ENCODE peak calls at places on chromosome 21, in nine cellular contexts. One of them, this sample, is unnamed.

GRCh38 chr21:28337319-28337718 is 655.4 kb downstream of the LTN1 start:
- DNase-seq in HCT116: no peak
- DNase-seq in GM23338: peak; percentile 45
- DNase-seq in fibroblast of lung: peak; percentile 86
- DNase-seq in PC-3: peak; percentile 82
- DNase-seq in neuronal stem cell: no peak
- DNase-seq in Karpas-422: peak; percentile 68
- DNase-seq in H1: no peak
- DNase-seq in IMR-90: peak; percentile 78
- DNase-seq in this sample: peak; percentile 67

GRCh38 chr21:29656504-29657227 is 283.1 kb downstream of the GRIK1 start:
- DNase-seq in fibroblast of lung: peak; percentile 78
- DNase-seq in IMR-90: peak; percentile 85
- DNase-seq in neuronal stem cell: no peak
- DNase-seq in H1: no peak
- DNase-seq in PC-3: peak; percentile 54
- DNase-seq in HCT116: no peak
- DNase-seq in GM23338: no peak
- DNase-seq in Karpas-422: no peak
- DNase-seq in this sample: peak; percentile 69

GRCh38 chr21:34189506-34189905 is 116.1 kb downstream of the MRPS6 start:
- DNase-seq in IMR-90: no peak
- DNase-seq in neuronal stem cell: no peak
- DNase-seq in Karpas-422: peak; percentile 48
- DNase-seq in GM23338: no peak
- DNase-seq in PC-3: no peak
- DNase-seq in H1: no peak
- DNase-seq in fibroblast of lung: no peak
- DNase-seq in HCT116: no peak
- DNase-seq in this sample: no peak

GRCh38 chr21:17682924-17683323 is 70.2 kb upstream of the BTG3 start:
- DNase-seq in H1: no peak
- DNase-seq in fibroblast of lung: no peak
- DNase-seq in GM23338: no peak
- DNase-seq in neuronal stem cell: no peak
- DNase-seq in HCT116: no peak
- DNase-seq in IMR-90: no peak
- DNase-seq in PC-3: no peak
- DNase-seq in Karpas-422: no peak
- DNase-seq in this sample: no peak

GRCh38 chr21:43658094-43658725 is 1.1 kb downstream of the HSF2BP start:
- DNase-seq in Karpas-422: no peak
- DNase-seq in neuronal stem cell: no peak
- DNase-seq in fibroblast of lung: no peak
- DNase-seq in IMR-90: no peak
- DNase-seq in H1: no peak
- DNase-seq in GM23338: no peak
- DNase-seq in PC-3: no peak
- DNase-seq in HCT116: no peak
- DNase-seq in this sample: no peak

GRCh38 chr21:29233611-29234540 is 64.8 kb upstream of the BACH1 start:
- DNase-seq in Karpas-422: no peak
- DNase-seq in HCT116: no peak
- DNase-seq in GM23338: no peak
- DNase-seq in fibroblast of lung: no peak
- DNase-seq in neuronal stem cell: no peak
- DNase-seq in H1: no peak
- DNase-seq in IMR-90: no peak
- DNase-seq in PC-3: no peak
- DNase-seq in this sample: no peak

GRCh38 chr21:27693376-27693775 is 726.5 kb upstream of the ADAMTS5 start:
- DNase-seq in neuronal stem cell: no peak
- DNase-seq in H1: no peak
- DNase-seq in fibroblast of lung: peak; percentile 42
- DNase-seq in HCT116: no peak
- DNase-seq in PC-3: peak; percentile 46
- DNase-seq in IMR-90: peak; percentile 73
- DNase-seq in GM23338: no peak
- DNase-seq in Karpas-422: no peak
- DNase-seq in this sample: peak; percentile 87

GRCh38 chr21:38660333-38661295 is 145.1 kb upstream of the ETS2 start:
- DNase-seq in Karpas-422: no peak
- DNase-seq in GM23338: peak; percentile 66
- DNase-seq in IMR-90: no peak
- DNase-seq in neuronal stem cell: no peak
- DNase-seq in fibroblast of lung: no peak
- DNase-seq in H1: no peak
- DNase-seq in HCT116: no peak
- DNase-seq in PC-3: no peak
- DNase-seq in this sample: peak; percentile 48

GRCh38 chr21:34122047-34122446 is 48.7 kb downstream of the MRPS6 start:
- DNase-seq in fibroblast of lung: no peak
- DNase-seq in Karpas-422: peak; percentile 53
- DNase-seq in PC-3: no peak
- DNase-seq in neuronal stem cell: no peak
- DNase-seq in HCT116: no peak
- DNase-seq in H1: no peak
- DNase-seq in IMR-90: no peak
- DNase-seq in GM23338: no peak
- DNase-seq in this sample: no peak

GRCh38 chr21:40830836-40831235 is 16.1 kb downstream of the DSCAM start:
- DNase-seq in IMR-90: no peak
- DNase-seq in neuronal stem cell: no peak
- DNase-seq in PC-3: no peak
- DNase-seq in H1: no peak
- DNase-seq in GM23338: no peak
- DNase-seq in Karpas-422: no peak
- DNase-seq in fibroblast of lung: no peak
- DNase-seq in HCT116: no peak
- DNase-seq in this sample: no peak

GRCh38 chr21:34989337-34990151 is 59.6 kb downstream of the RUNX1 start:
- DNase-seq in IMR-90: no peak
- DNase-seq in GM23338: no peak
- DNase-seq in HCT116: no peak
- DNase-seq in H1: no peak
- DNase-seq in fibroblast of lung: no peak
- DNase-seq in PC-3: no peak
- DNase-seq in Karpas-422: peak; percentile 19
- DNase-seq in neuronal stem cell: no peak
- DNase-seq in this sample: peak; percentile 65

GRCh38 chr21:44702111-44702972 is 5.4 kb downstream of the KRTAP10-12 start:
- DNase-seq in IMR-90: no peak
- DNase-seq in H1: no peak
- DNase-seq in neuronal stem cell: no peak
- DNase-seq in Karpas-422: no peak
- DNase-seq in HCT116: no peak
- DNase-seq in GM23338: no peak
- DNase-seq in fibroblast of lung: no peak
- DNase-seq in PC-3: no peak
- DNase-seq in this sample: no peak

GRCh38 chr21:17427157-17427556 is 85.7 kb upstream of the CXADR start:
- DNase-seq in H1: no peak
- DNase-seq in neuronal stem cell: no peak
- DNase-seq in fibroblast of lung: no peak
- DNase-seq in PC-3: no peak
- DNase-seq in HCT116: no peak
- DNase-seq in IMR-90: no peak
- DNase-seq in GM23338: no peak
- DNase-seq in Karpas-422: no peak
- DNase-seq in this sample: no peak

GRCh38 chr21:44402323-44403105 is 49.1 kb downstream of the TRPM2 start:
- DNase-seq in GM23338: no peak
- DNase-seq in fibroblast of lung: no peak
- DNase-seq in H1: no peak
- DNase-seq in Karpas-422: no peak
- DNase-seq in PC-3: no peak
- DNase-seq in neuronal stem cell: no peak
- DNase-seq in IMR-90: no peak
- DNase-seq in HCT116: no peak
- DNase-seq in this sample: no peak

GRCh38 chr21:35367558-35367957 is 318.5 kb upstream of the RUNX1 start:
- DNase-seq in GM23338: peak; percentile 4
- DNase-seq in fibroblast of lung: no peak
- DNase-seq in H1: no peak
- DNase-seq in Karpas-422: no peak
- DNase-seq in neuronal stem cell: no peak
- DNase-seq in PC-3: no peak
- DNase-seq in IMR-90: no peak
- DNase-seq in HCT116: no peak
- DNase-seq in this sample: peak; percentile 54

GRCh38 chr21:38303300-38303699 is 46.5 kb downstream of the KCNJ15 start:
- DNase-seq in H1: no peak
- DNase-seq in PC-3: peak; percentile 90
- DNase-seq in neuronal stem cell: no peak
- DNase-seq in GM23338: no peak
- DNase-seq in fibroblast of lung: peak; percentile 93
- DNase-seq in IMR-90: peak; percentile 88
- DNase-seq in HCT116: no peak
- DNase-seq in Karpas-422: no peak
- DNase-seq in this sample: peak; percentile 98

GRCh38 chr21:15514073-15514946 is 215.5 kb upstream of the USP25 start:
- DNase-seq in H1: no peak
- DNase-seq in IMR-90: no peak
- DNase-seq in Karpas-422: no peak
- DNase-seq in HCT116: no peak
- DNase-seq in fibroblast of lung: no peak
- DNase-seq in neuronal stem cell: no peak
- DNase-seq in GM23338: no peak
- DNase-seq in PC-3: no peak
- DNase-seq in this sample: no peak

GRCh38 chr21:35220301-35220700 is 171.2 kb upstream of the RUNX1 start:
- DNase-seq in fibroblast of lung: no peak
- DNase-seq in Karpas-422: no peak
- DNase-seq in HCT116: no peak
- DNase-seq in IMR-90: no peak
- DNase-seq in neuronal stem cell: no peak
- DNase-seq in H1: no peak
- DNase-seq in PC-3: no peak
- DNase-seq in GM23338: no peak
- DNase-seq in this sample: peak; percentile 67

GRCh38 chr21:40717008-40717407 is 129.9 kb downstream of the DSCAM start:
- DNase-seq in PC-3: no peak
- DNase-seq in fibroblast of lung: no peak
- DNase-seq in IMR-90: no peak
- DNase-seq in Karpas-422: no peak
- DNase-seq in neuronal stem cell: no peak
- DNase-seq in HCT116: no peak
- DNase-seq in H1: no peak
- DNase-seq in GM23338: no peak
- DNase-seq in this sample: no peak

GRCh38 chr21:26140185-26140584 is 30.4 kb downstream of the APP start:
- DNase-seq in PC-3: peak; percentile 98
- DNase-seq in IMR-90: peak; percentile 99
- DNase-seq in neuronal stem cell: no peak
- DNase-seq in fibroblast of lung: peak; percentile 99
- DNase-seq in H1: no peak
- DNase-seq in GM23338: no peak
- DNase-seq in HCT116: peak; percentile 90
- DNase-seq in Karpas-422: no peak
- DNase-seq in this sample: peak; percentile 89
- H3K4me2 ChIP-seq in PC-3: peak overlapping the region; percentile 44
- H3K4me2 ChIP-seq in IMR-90: no peak overlapping the region
- H3K4me2 ChIP-seq in neuronal stem cell: no peak overlapping the region
- H3K4me2 ChIP-seq in fibroblast of lung: peak overlapping the region; percentile 1
- H3K4me2 ChIP-seq in H1: no peak overlapping the region
- H3K4me2 ChIP-seq in GM23338: no peak overlapping the region
- H3K4me2 ChIP-seq in HCT116: peak overlapping the region; percentile 53
- H3K4me2 ChIP-seq in Karpas-422: no peak overlapping the region
- H3K4me2 ChIP-seq in this sample: peak overlapping the region; percentile 5

GRCh38 chr21:37224861-37225260 is 42.3 kb downstream of the VPS26C start:
- DNase-seq in H1: no peak
- DNase-seq in HCT116: no peak
- DNase-seq in GM23338: no peak
- DNase-seq in IMR-90: no peak
- DNase-seq in Karpas-422: no peak
- DNase-seq in PC-3: no peak
- DNase-seq in fibroblast of lung: no peak
- DNase-seq in neuronal stem cell: no peak
- DNase-seq in this sample: no peak
- H3K4me3 ChIP-seq in H1: no peak overlapping the region
- H3K4me3 ChIP-seq in HCT116: no peak overlapping the region
- H3K4me3 ChIP-seq in GM23338: no peak overlapping the region
- H3K4me3 ChIP-seq in IMR-90: no peak overlapping the region
- H3K4me3 ChIP-seq in Karpas-422: no peak overlapping the region
- H3K4me3 ChIP-seq in PC-3: no peak overlapping the region
- H3K4me3 ChIP-seq in fibroblast of lung: no peak overlapping the region
- H3K4me3 ChIP-seq in neuronal stem cell: no peak overlapping the region
- H3K4me3 ChIP-seq in this sample: no peak overlapping the region

DNA sequence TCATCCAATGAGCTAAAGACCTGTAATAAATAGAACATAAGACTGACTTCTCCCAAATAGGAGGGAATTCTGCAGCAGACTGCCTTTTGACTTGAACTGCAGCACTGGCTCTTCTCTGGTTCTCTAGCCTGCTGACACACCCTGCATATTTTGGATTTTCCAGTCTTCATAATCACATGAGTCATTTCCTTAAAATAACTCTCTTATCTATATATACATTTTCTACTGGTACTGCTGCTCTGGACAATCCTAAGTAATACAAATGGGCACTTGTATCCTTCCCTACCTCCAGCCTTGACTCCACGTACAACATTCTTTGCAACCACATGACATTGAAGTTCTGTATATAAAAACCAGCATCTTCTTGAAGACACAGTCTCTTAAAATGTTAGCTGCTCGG is 429.4 kb upstream of the TMPRSS15 start:
- DNase-seq in H1: no peak
- DNase-seq in Karpas-422: no peak
- DNase-seq in fibroblast of lung: peak; percentile 13
- DNase-seq in GM23338: no peak
- DNase-seq in IMR-90: no peak
- DNase-seq in PC-3: peak; percentile 85
- DNase-seq in neuronal stem cell: no peak
- DNase-seq in HCT116: no peak
- DNase-seq in this sample: no peak
- H3K27ac ChIP-seq in H1: no peak overlapping the region
- H3K27ac ChIP-seq in Karpas-422: no peak overlapping the region
- H3K27ac ChIP-seq in fibroblast of lung: no peak overlapping the region
- H3K27ac ChIP-seq in GM23338: no peak overlapping the region
- H3K27ac ChIP-seq in IMR-90: no peak overlapping the region
- H3K27ac ChIP-seq in PC-3: peak overlapping the region; percentile 50
- H3K27ac ChIP-seq in neuronal stem cell: no peak overlapping the region
- H3K27ac ChIP-seq in HCT116: no peak overlapping the region
- H3K27ac ChIP-seq in this sample: no peak overlapping the region

DNA sequence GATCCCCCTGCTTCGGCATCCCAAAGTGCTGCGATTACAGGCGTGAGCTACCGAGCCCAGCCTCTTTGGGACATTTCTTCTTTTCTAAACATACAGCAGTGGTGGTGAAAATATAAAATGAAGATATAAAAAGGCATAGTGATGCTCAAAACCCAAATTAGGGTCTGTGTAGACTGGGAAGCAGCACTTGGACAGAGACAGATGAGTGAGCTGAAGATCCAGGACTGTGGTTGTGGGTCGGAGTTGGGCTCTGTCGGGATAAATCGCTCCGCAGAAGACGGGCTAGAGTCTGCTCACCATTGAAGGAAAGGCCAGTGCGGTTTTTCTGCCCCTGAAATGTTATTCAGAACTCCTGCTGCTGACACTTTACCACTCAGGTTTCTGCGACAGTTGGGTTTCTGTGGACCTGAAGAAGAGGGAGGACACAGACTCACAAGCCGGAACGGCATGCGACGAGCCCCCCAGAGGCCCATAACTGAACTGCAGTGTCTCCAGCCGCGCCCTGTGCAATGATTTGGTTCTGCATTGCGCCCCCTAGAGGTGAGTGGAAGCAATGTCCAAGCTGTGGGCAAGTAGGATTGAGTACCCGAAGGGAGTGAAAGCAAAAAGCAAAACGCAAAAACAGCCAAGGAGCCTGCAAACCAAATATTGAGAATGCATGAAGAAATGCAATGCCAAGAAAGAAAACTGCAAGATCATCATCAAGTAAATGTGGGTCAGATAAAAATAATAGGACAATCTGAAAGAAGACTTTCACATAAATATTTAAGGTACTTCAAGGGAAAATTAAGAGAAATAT is 66.6 kb downstream of the GABPA start:
- DNase-seq in HCT116: peak; percentile 89
- DNase-seq in IMR-90: peak; percentile 76
- DNase-seq in neuronal stem cell: peak; percentile 83
- DNase-seq in fibroblast of lung: peak; percentile 85
- DNase-seq in H1: peak; percentile 83
- DNase-seq in GM23338: peak; percentile 94
- DNase-seq in Karpas-422: peak; percentile 96
- DNase-seq in PC-3: peak; percentile 89
- DNase-seq in this sample: peak; percentile 85
- H3K4me2 ChIP-seq in HCT116: peak overlapping the region; percentile 40
- H3K4me2 ChIP-seq in IMR-90: peak overlapping the region; percentile 73
- H3K4me2 ChIP-seq in neuronal stem cell: no peak overlapping the region
- H3K4me2 ChIP-seq in fibroblast of lung: peak overlapping the region; percentile 79
- H3K4me2 ChIP-seq in H1: peak overlapping the region; percentile 51
- H3K4me2 ChIP-seq in GM23338: no peak overlapping the region
- H3K4me2 ChIP-seq in Karpas-422: peak overlapping the region; percentile 53
- H3K4me2 ChIP-seq in PC-3: peak overlapping the region; percentile 76
- H3K4me2 ChIP-seq in this sample: peak overlapping the region; percentile 67

This sample was measured in GM23248.